ENCODE peak calls at places on chromosomes 7 and 10, in eight cellular contexts. F is neural progenitor cell, Q is endodermal cell, C is fibroblast of lung, H is AG08395, G is tibial nerve, W is naive B cell, N is activated gamma-delta T cell treated with Interleukin-2 at 50 U/mL for 16 hours. E is an unnamed sample.
A peak's percentile ranks its signal among the peaks of the same experiment; 100 is the strongest.

GRCh38 chr7:130994378-130995115 is 260.5 kb upstream of the KLF14 start:
- DNase-seq in Q (peak; percentile 53), N (no peak), C (peak; percentile 64), W (no peak), H (no peak), G (peak; percentile 55), F (no peak), E (no peak)

GRCh38 chr7:45978731-45979211 is 57.7 kb upstream of the IGFBP3 start:
- DNase-seq in Q (peak; percentile 49), G (no peak), F (no peak), C (peak; percentile 22), H (peak; percentile 10), N (no peak), W (no peak), E (peak; percentile 28)

GRCh38 chr10:80540136-80540535 is 2.4 kb downstream of the SH2D4B start:
- DNase-seq in H (no peak), W (no peak), Q (no peak), C (no peak), N (no peak), F (no peak), G (no peak), E (no peak)

GRCh38 chr7:48154792-48155413 is 16.4 kb upstream of the ABCA13 start:
- DNase-seq in N (peak; percentile 16), G (no peak), C (peak; percentile 34), F (peak; percentile 31), Q (peak; percentile 75), W (no peak), H (peak; percentile 76), E (peak; percentile 72)

GRCh38 chr7:106471021-106471420 is 186.2 kb upstream of the NAMPT start:
- DNase-seq in F (no peak), C (no peak), G (no peak), H (no peak), Q (no peak), W (no peak), N (no peak), E (no peak)

GRCh38 chr7:118590107-118590506 is 365.6 kb downstream of the ANKRD7 start:
- DNase-seq in C (no peak), N (no peak), H (no peak), G (no peak), F (peak; percentile 41), Q (peak; percentile 76), W (no peak), E (no peak)

GRCh38 chr10:85976267-85976793 is 390.3 kb downstream of the GRID1 start:
- DNase-seq in G (no peak), Q (peak; percentile 59), C (no peak), W (no peak), H (no peak), N (no peak), F (peak; percentile 6), E (no peak)

GRCh38 chr10:80552151-80552646 is 14.5 kb downstream of the SH2D4B start:
- DNase-seq in F (peak; percentile 89), Q (peak; percentile 74), H (no peak), C (no peak), N (no peak), G (no peak), W (no peak), E (no peak)

GRCh38 chr10:59654007-59654406 is 55.6 kb downstream of the SLC16A9 start:
- DNase-seq in Q (no peak), H (no peak), C (peak; percentile 39), F (no peak), W (no peak), G (no peak), N (no peak), E (no peak)

GRCh38 chr7:1723254-1723653 is 53.2 kb downstream of the ELFN1 start:
- DNase-seq in F (no peak), W (no peak), H (no peak), C (no peak), Q (no peak), N (no peak), G (no peak), E (no peak)

GRCh38 chr7:142556745-142557144 is 192.5 kb upstream of the PRSS1 start:
- DNase-seq in W (no peak), Q (peak; percentile 84), N (no peak), H (peak; percentile 93), F (no peak), G (no peak), C (peak; percentile 99), E (peak; percentile 90)

GRCh38 chr10:23095966-23096813 is 811 bp downstream of the MSRB2 start:
- DNase-seq in N (peak; percentile 17), F (peak; percentile 54), Q (peak; percentile 67), W (peak; percentile 16), C (peak; percentile 64), H (peak; percentile 46), G (peak; percentile 21), E (peak; percentile 64)

GRCh38 chr7:36208997-36209813 is 56.2 kb downstream of the EEPD1 start:
- DNase-seq in C (peak; percentile 23), G (no peak), N (no peak), F (no peak), Q (peak; percentile 30), H (no peak), W (no peak), E (no peak)

GRCh38 chr10:70678757-70679489 is 6.6 kb downstream of the ADAMTS14 start:
- DNase-seq in N (no peak), H (no peak), Q (no peak), C (no peak), W (no peak), F (no peak), G (no peak), E (no peak)

GRCh38 chr7:126700807-126701604 is 551.7 kb downstream of the GRM8 start:
- DNase-seq in C (peak; percentile 97), F (peak; percentile 20), W (no peak), N (no peak), Q (peak; percentile 84), H (peak; percentile 79), G (no peak), E (peak; percentile 76)

GRCh38 chr7:108235451-108236061 is 105.4 kb upstream of the LAMB4 start:
- DNase-seq in N (no peak), W (no peak), C (no peak), H (peak; percentile 17), Q (peak; percentile 80), G (no peak), F (no peak), E (peak; percentile 31)

GRCh38 chr10:69333205-69333604 is 54.9 kb downstream of the HK1 start:
- DNase-seq in G (no peak), Q (peak; percentile 89), W (no peak), C (no peak), H (peak; percentile 74), N (no peak), F (peak; percentile 72), E (peak; percentile 62)

GRCh38 chr7:56030340-56030739 is 20.9 kb downstream of the PSPH start:
- DNase-seq in Q (no peak), F (no peak), C (no peak), W (no peak), H (no peak), N (no peak), G (no peak), E (no peak)

GRCh38 chr7:29327455-29327854 is 132.9 kb downstream of the CHN2 start:
- DNase-seq in F (no peak), Q (no peak), C (no peak), N (no peak), W (no peak), H (no peak), G (no peak), E (no peak)